ENCODE peak calls at places on chromosomes 7 and 10, in five cellular contexts. C is K562, B is GM12878, E is SK-N-SH, N is H1. Q is an unnamed sample.

GRCh38 chr7:123828805-123829204 is 16.2 kb upstream of the HYAL4 start:
- DNase-seq in B (no peak), N (no peak), C (no peak), E (peak), Q (no peak)

GRCh38 chr10:6204341-6205191 is 1.8 kb downstream of the PFKFB3 start:
- DNase-seq in E (peak), B (no peak), C (no peak), N (peak), Q (no peak)

GRCh38 chr10:49666054-49666453 is 13.4 kb upstream of the C10orf53 start:
- DNase-seq in N (peak), C (no peak), B (no peak), E (no peak), Q (no peak)

GRCh38 chr7:51878869-51879268 is 562.3 kb upstream of the COBL start:
- DNase-seq in C (no peak), E (no peak), B (no peak), N (no peak), Q (no peak)

GRCh38 chr7:87223666-87224065 is 4.1 kb upstream of the TMEM243 start:
- DNase-seq in N (no peak), C (no peak), E (no peak), B (no peak), Q (no peak)

GRCh38 chr7:27214587-27214950 is 14.7 kb upstream of the HOXA13 start:
- DNase-seq in E (no peak), C (no peak), N (no peak), B (no peak), Q (no peak)

GRCh38 chr10:74718208-74718607 is 108.2 kb upstream of the KAT6B start:
- DNase-seq in B (no peak), N (no peak), C (no peak), E (no peak), Q (no peak)

GRCh38 chr7:149776305-149776704 is 2.9 kb upstream of the ZNF467 start:
- DNase-seq in B (no peak), N (no peak), C (no peak), E (peak), Q (no peak)

GRCh38 chr7:92557249-92557648 is 28.7 kb downstream of the RBM48 start:
- DNase-seq in C (no peak), E (no peak), B (no peak), N (no peak), Q (no peak)

GRCh38 chr10:79392020-79392398 is 44.7 kb downstream of the PPIF start:
- DNase-seq in B (no peak), N (no peak), C (no peak), E (peak), Q (no peak)

DNA sequence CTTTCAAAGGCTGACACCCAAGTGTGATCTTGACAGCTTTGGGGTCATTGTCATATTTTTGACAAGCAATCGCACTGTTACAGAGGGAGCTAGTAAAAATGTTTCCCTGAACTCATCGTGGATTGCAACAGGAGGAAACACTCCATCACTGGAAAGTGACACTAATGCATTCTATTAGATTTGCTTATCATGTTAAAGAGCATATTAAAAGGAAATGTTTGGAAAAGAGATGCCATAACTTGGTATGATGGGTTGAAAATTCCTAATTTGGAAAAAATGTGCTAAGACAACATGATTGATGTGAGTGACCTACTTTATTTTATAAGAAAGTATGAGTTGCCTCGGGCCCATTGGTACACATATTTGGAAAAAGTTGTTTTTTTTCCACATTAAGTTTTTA is 22.7 kb upstream of the EMX2 start:
- DNase-seq in B (no peak), N (no peak), C (no peak), E (no peak), Q (no peak)
- TF ChIP-seq GABPA in B (no peak), N (no peak), C (no peak), E (no peak), Q (no peak)

GRCh38 chr7:75571209-75571608 is 79.1 kb downstream of the SPDYE5 start:
- DNase-seq in N (no peak), C (no peak), B (no peak), E (no peak), Q (no peak)

GRCh38 chr7:75573477-75574019 is 81.4 kb downstream of the SPDYE5 start:
- DNase-seq in N (no peak), B (no peak), E (no peak), C (no peak), Q (no peak)

GRCh38 chr7:75575488-75576112 is 83.5 kb downstream of the SPDYE5 start:
- DNase-seq in N (no peak), E (peak), C (no peak), B (no peak), Q (no peak)

GRCh38 chr7:75572814-75573213 is 80.7 kb downstream of the SPDYE5 start:
- DNase-seq in C (no peak), N (no peak), B (no peak), E (no peak), Q (no peak)

GRCh38 chr7:75572396-75572795 is 80.3 kb downstream of the SPDYE5 start:
- DNase-seq in E (no peak), N (no peak), B (no peak), C (no peak), Q (no peak)
- TF ChIP-seq GABPA in E (no peak), N (no peak), B (no peak), C (no peak), Q (no peak)

GRCh38 chr10:131806146-131806545 is 94.7 kb upstream of the PPP2R2D start:
- DNase-seq in N (peak), E (no peak), B (no peak), C (no peak), Q (no peak)
- TF ChIP-seq GABPA in N (no peak), E (no peak), B (no peak), C (no peak), Q (no peak)

GRCh38 chr10:124697443-124697836 is 46.7 kb downstream of the FAM53B start:
- DNase-seq in C (no peak), B (no peak), E (no peak), N (no peak), Q (no peak)
- TF ChIP-seq GABPA in C (no peak), B (no peak), E (no peak), N (no peak), Q (no peak)

GRCh38 chr7:23247602-23248335 is 1.2 kb downstream of the GPNMB start:
- DNase-seq in E (no peak), C (no peak), N (peak), B (no peak), Q (peak)

GRCh38 chr7:23247101-23247601 is 576 bp downstream of the GPNMB start:
- DNase-seq in N (no peak), B (no peak), E (no peak), C (no peak), Q (no peak)

GRCh38 chr7:23244335-23244635 is 2.3 kb upstream of the GPNMB start:
- DNase-seq in E (no peak), B (no peak), N (no peak), C (no peak), Q (no peak)

GRCh38 chr7:23249486-23249885 is 2.9 kb downstream of the GPNMB start:
- DNase-seq in C (no peak), B (no peak), E (no peak), N (no peak), Q (no peak)

GRCh38 chr7:23246540-23246939 is at the start of gene GPNMB:
- DNase-seq in C (no peak), B (no peak), E (peak), N (no peak), Q (no peak)
- TF ChIP-seq GABPA in C (no peak), B (no peak), E (no peak), N (no peak), Q (no peak)

DNA sequence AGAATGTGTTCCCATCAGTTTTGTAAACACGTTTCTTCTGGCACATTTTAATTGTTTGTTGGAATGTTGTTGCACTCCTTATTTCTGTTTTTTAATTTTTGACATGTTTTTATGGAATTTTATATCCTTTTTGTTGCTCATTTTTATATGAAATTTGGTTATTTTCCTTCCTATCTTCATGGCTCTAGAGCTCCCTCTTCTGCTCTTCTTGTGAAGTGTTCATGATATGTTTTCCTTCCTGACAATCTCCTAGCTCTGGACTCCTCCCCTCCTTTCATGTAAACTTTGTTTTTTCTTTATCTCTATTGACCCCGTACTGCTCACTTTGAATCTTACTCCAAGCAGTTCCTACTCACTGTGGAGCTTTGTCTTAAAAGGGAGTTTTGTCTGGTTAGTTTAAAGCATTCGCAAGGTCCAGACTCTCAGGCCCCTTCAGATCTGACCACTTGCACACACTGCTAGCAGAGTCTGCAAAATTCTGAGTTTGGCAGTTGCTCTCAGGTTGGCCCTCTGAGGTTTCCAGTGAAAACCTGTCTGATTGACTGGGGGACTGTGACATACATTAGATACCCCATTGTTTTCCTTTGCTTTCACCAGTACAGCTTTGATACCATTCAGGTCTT is 149.4 kb downstream of the XPNPEP1 start:
- DNase-seq in E (peak), N (no peak), B (no peak), C (peak), Q (no peak)
- TF ChIP-seq GABPA in E (no peak), N (no peak), B (no peak), C (no peak), Q (no peak)

GRCh38 chr10:90062786-90063185 is 361.4 kb downstream of the KIF20B start:
- DNase-seq in N (no peak), B (no peak), E (no peak), C (no peak), Q (no peak)

GRCh38 chr10:90064295-90064694 is 362.9 kb downstream of the KIF20B start:
- DNase-seq in E (no peak), C (no peak), B (no peak), N (no peak), Q (no peak)

GRCh38 chr10:90066435-90066834 is 365.0 kb downstream of the KIF20B start:
- DNase-seq in B (no peak), E (no peak), N (no peak), C (no peak), Q (no peak)
- TF ChIP-seq GABPA in B (no peak), E (no peak), N (no peak), C (no peak), Q (no peak)

GRCh38 chr7:17392846-17393245 is 94.4 kb downstream of the AHR start:
- DNase-seq in N (no peak), E (no peak), C (no peak), B (no peak), Q (no peak)
- TF ChIP-seq GABPA in N (no peak), E (no peak), C (no peak), B (no peak), Q (no peak)

DNA sequence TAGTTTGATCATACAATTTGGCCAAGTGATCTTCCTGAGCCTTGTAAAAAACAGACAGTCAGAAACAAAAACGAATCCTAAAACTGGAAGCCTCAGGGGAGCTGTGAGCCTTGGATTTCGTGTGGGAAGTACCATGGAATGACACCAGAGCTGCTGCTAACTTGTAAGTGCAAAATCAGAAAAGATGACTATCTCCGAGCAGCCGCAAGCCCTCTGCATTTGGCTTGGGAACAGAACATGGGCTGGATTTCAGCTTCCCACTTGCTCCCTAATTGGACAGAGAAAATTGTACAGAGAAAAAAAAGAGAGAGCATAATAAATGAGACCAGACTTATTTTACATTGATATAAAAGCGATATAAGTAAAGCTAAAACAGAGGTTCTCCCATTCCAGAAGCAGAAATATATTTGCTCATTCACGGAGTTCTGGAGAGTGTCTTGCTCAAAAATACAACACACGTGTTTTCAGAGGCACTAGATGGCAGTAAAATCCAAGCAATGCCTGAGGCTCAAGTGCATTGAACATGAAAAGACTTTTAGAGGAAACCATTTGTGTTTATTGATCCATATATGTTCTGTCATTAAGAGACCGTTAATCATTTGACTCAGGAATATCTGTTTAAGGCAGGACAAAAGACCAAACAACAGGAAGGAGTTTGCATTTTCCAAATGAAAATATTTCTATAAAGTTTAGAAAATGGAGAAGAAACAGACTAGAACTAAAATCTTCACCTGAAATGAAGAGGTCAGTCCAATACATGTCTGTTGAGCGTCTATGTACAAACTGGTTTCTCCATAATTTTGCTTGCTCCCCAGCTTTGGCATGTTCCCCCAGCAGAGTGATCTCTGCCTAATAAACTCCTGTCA is 78.3 kb upstream of the SLC26A5 start:
- DNase-seq in E (peak), N (no peak), B (no peak), C (peak), Q (no peak)
- TF ChIP-seq GABPA in E (no peak), N (no peak), B (no peak), C (no peak), Q (no peak)

GRCh38 chr7:133724694-133725093 is 402.4 kb upstream of the LRGUK start:
- DNase-seq in E (no peak), B (no peak), N (no peak), C (no peak), Q (no peak)
- TF ChIP-seq GABPA in E (no peak), B (no peak), N (no peak), C (no peak), Q (no peak)

Q was measured in HL-60.